ENCODE peak calls at places on chromosomes 2 and 18, in ten cellular contexts. C, R, U, B, A, F, I, H, G and X are unnamed samples.

GRCh38 chr2:127662937-127663565 is 12.3 kb downstream of the LIMS2 start:
- DNase-seq in B (no peak), R (no peak), F (no peak), A (no peak), G (no peak), C (no peak), I (no peak), H (peak; percentile 34), U (peak; percentile 57), X (no peak)

GRCh38 chr2:95305341-95306058 is 8.4 kb downstream of the KCNIP3 start:
- DNase-seq in H (no peak), F (no peak), B (no peak), U (no peak), I (no peak), R (no peak), A (no peak), G (no peak), C (no peak), X (no peak)

GRCh38 chr18:1014951-1015627 is 110.4 kb downstream of the ADCYAP1 start:
- DNase-seq in H (no peak), G (no peak), U (no peak), I (no peak), A (no peak), F (no peak), R (no peak), C (no peak), B (no peak), X (no peak)

GRCh38 chr2:40592223-40592622 is 140.3 kb upstream of the SLC8A1 start:
- DNase-seq in G (no peak), I (no peak), R (no peak), A (no peak), F (no peak), B (no peak), C (no peak), H (no peak), U (no peak), X (no peak)

GRCh38 chr18:59141294-59142068 is 1.8 kb downstream of the SEC11C start:
- DNase-seq in B (no peak), A (no peak), C (no peak), I (no peak), F (peak; percentile 15), G (no peak), R (no peak), H (no peak), U (no peak), X (no peak)

GRCh38 chr2:27184115-27184514 is 27.7 kb upstream of the ATRAID start:
- DNase-seq in B (no peak), A (no peak), G (no peak), I (no peak), R (no peak), C (no peak), F (no peak), H (no peak), U (no peak), X (no peak)

GRCh38 chr2:186991766-186992417 is 142.9 kb upstream of the ZSWIM2 start:
- DNase-seq in F (no peak), A (no peak), U (no peak), R (no peak), B (no peak), G (no peak), I (no peak), C (no peak), H (no peak), X (no peak)

GRCh38 chr2:209523778-209524362 is 100.0 kb downstream of the MAP2 start:
- DNase-seq in C (no peak), U (no peak), I (no peak), R (no peak), H (no peak), B (no peak), G (no peak), F (no peak), A (no peak), X (no peak)

GRCh38 chr2:148922776-148923175 is 47.7 kb downstream of the KIF5C start:
- DNase-seq in A (no peak), C (peak; percentile 37), U (no peak), H (no peak), B (no peak), R (no peak), I (no peak), G (no peak), F (no peak), X (peak; percentile 12)

GRCh38 chr2:219557791-219558785 is 13.3 kb downstream of the OBSL1 start:
- DNase-seq in H (peak; percentile 44), F (no peak), G (no peak), A (no peak), U (no peak), I (no peak), C (no peak), R (peak; percentile 45), B (no peak), X (no peak)

GRCh38 chr2:147538848-147539247 is 306.0 kb upstream of the ACVR2A start:
- DNase-seq in R (no peak), I (no peak), B (no peak), A (no peak), F (no peak), H (no peak), G (no peak), U (no peak), C (no peak), X (no peak)

GRCh38 chr18:77062518-77063003 is 70.0 kb downstream of the MBP start:
- DNase-seq in F (no peak), G (no peak), H (no peak), A (peak; percentile 21), B (no peak), I (no peak), C (no peak), R (no peak), U (no peak), X (no peak)

GRCh38 chr2:237341872-237342271 is 72.1 kb downstream of the COL6A3 start:
- DNase-seq in F (peak; percentile 35), H (no peak), C (no peak), G (no peak), R (no peak), U (no peak), I (no peak), B (no peak), A (no peak), X (no peak)

GRCh38 chr2:158489366-158490112 is 32.8 kb downstream of the PKP4 start:
- DNase-seq in B (no peak), I (no peak), U (no peak), R (no peak), G (no peak), A (no peak), H (no peak), C (no peak), F (no peak), X (no peak)

GRCh38 chr2:186440506-186440905 is 45.6 kb upstream of the ZC3H15 start:
- DNase-seq in A (no peak), R (no peak), C (no peak), B (no peak), G (no peak), H (no peak), U (no peak), F (no peak), I (no peak), X (no peak)

GRCh38 chr2:178666458-178666857 is 140.8 kb downstream of the TTN start:
- DNase-seq in A (no peak), G (no peak), F (no peak), R (no peak), C (no peak), I (no peak), H (no peak), U (no peak), B (no peak), X (no peak)

GRCh38 chr2:50674876-50675275 is 357.1 kb downstream of the NRXN1 start:
- DNase-seq in U (no peak), H (no peak), I (no peak), G (no peak), B (no peak), C (peak; percentile 2), F (no peak), R (no peak), A (no peak), X (no peak)

GRCh38 chr2:37569986-37570688 is 101.3 kb downstream of the CDC42EP3 start:
- DNase-seq in A (no peak), B (no peak), C (peak; percentile 21), H (no peak), U (no peak), I (no peak), R (no peak), F (no peak), G (no peak), X (no peak)

GRCh38 chr2:37573818-37574388 is 97.5 kb downstream of the CDC42EP3 start:
- DNase-seq in A (no peak), U (no peak), H (no peak), G (no peak), I (no peak), R (no peak), F (no peak), B (no peak), C (no peak), X (no peak)

GRCh38 chr2:37573406-37573805 is 98.0 kb downstream of the CDC42EP3 start:
- DNase-seq in B (no peak), H (no peak), F (no peak), C (peak; percentile 64), R (no peak), A (no peak), U (no peak), G (no peak), I (no peak), X (no peak)

GRCh38 chr2:37570773-37571570 is 100.5 kb downstream of the CDC42EP3 start:
- DNase-seq in H (peak; percentile 61), U (no peak), I (no peak), A (no peak), C (peak; percentile 95), B (no peak), R (peak; percentile 60), F (peak; percentile 63), G (no peak), X (peak; percentile 81)

GRCh38 chr2:37571571-37572136 is 99.8 kb downstream of the CDC42EP3 start:
- DNase-seq in A (no peak), I (no peak), H (no peak), G (no peak), R (no peak), F (no peak), C (no peak), U (no peak), B (no peak), X (no peak)
- H3K27ac ChIP-seq in A (no peak overlapping the region), I (no peak overlapping the region), H (peak overlapping the region; percentile 34), G (no peak overlapping the region), R (peak overlapping the region; percentile 42), F (no peak overlapping the region), C (peak overlapping the region; percentile 26), U (no peak overlapping the region), B (no peak overlapping the region), X (peak overlapping the region; percentile 52)

GRCh38 chr2:111678651-111679050 is 205.3 kb downstream of the ANAPC1 start:
- DNase-seq in R (no peak), A (no peak), C (peak; percentile 24), I (no peak), G (no peak), F (no peak), H (no peak), U (no peak), B (no peak), X (no peak)
- H3K27ac ChIP-seq in R (no peak overlapping the region), A (no peak overlapping the region), C (no peak overlapping the region), I (no peak overlapping the region), G (no peak overlapping the region), F (no peak overlapping the region), H (no peak overlapping the region), U (no peak overlapping the region), B (no peak overlapping the region), X (no peak overlapping the region)

GRCh38 chr2:231717281-231718180 is 9.2 kb downstream of the PTMA start:
- DNase-seq in B (peak; percentile 58), C (peak; percentile 47), U (peak; percentile 78), R (peak; percentile 59), G (peak; percentile 64), I (no peak), F (no peak), H (no peak), A (no peak), X (no peak)
- H3K27ac ChIP-seq in B (no peak overlapping the region), C (no peak overlapping the region), U (peak overlapping the region; percentile 36), R (peak overlapping the region; percentile 56), G (peak overlapping the region; percentile 29), I (peak overlapping the region; percentile 51), F (no peak overlapping the region), H (peak overlapping the region; percentile 3), A (peak overlapping the region; percentile 4), X (no peak overlapping the region)

GRCh38 chr2:55419514-55420243 is at the start of gene CCDC88A:
- DNase-seq in A (peak; percentile 96), B (peak; percentile 85), C (peak; percentile 97), U (peak; percentile 98), I (peak; percentile 98), G (peak; percentile 91), R (peak; percentile 98), F (peak; percentile 95), H (peak; percentile 92), X (peak; percentile 82)
- H3K27ac ChIP-seq in A (peak within 1 kb of the TSS; percentile 82), B (peak within 1 kb of the TSS; percentile 92), C (peak within 1 kb of the TSS; percentile 63), U (peak within 1 kb of the TSS; percentile 86), I (peak within 1 kb of the TSS; percentile 90), G (peak within 1 kb of the TSS; percentile 63), R (peak within 1 kb of the TSS; percentile 87), F (peak within 1 kb of the TSS; percentile 82), H (peak within 1 kb of the TSS; percentile 67), X (peak within 1 kb of the TSS; percentile 54)